ENCODE peak calls at places on chromosomes 7 and 10, in five cellular contexts. One of them, this sample, is unnamed.
A peak's percentile ranks its signal among the peaks of the same experiment; 100 is the strongest.

GRCh38 chr10:86974484-86974883 is 6.2 kb downstream of the ADIRF start:
- DNase-seq in nephron progenitor cell: no peak
- DNase-seq in activated gamma-delta T cell: no peak
- DNase-seq in AG08395: no peak
- DNase-seq in ELF-1: no peak
- DNase-seq in this sample: no peak

GRCh38 chr7:117271566-117271965 is 51.3 kb downstream of the WNT2 start:
- DNase-seq in nephron progenitor cell: no peak
- DNase-seq in activated gamma-delta T cell: no peak
- DNase-seq in AG08395: no peak
- DNase-seq in ELF-1: no peak
- DNase-seq in this sample: no peak

GRCh38 chr7:106371629-106372028 is 86.8 kb upstream of the NAMPT start:
- DNase-seq in nephron progenitor cell: no peak
- DNase-seq in activated gamma-delta T cell: no peak
- DNase-seq in AG08395: no peak
- DNase-seq in ELF-1: no peak
- DNase-seq in this sample: no peak

GRCh38 chr7:75905785-75906604 is 9.0 kb upstream of the POR start:
- DNase-seq in nephron progenitor cell: peak; percentile 33
- DNase-seq in activated gamma-delta T cell: no peak
- DNase-seq in AG08395: peak; percentile 83
- DNase-seq in ELF-1: peak; percentile 68
- DNase-seq in this sample: no peak

GRCh38 chr7:99559276-99559915 is 954 bp downstream of the ZNF655 start:
- DNase-seq in nephron progenitor cell: no peak
- DNase-seq in activated gamma-delta T cell: no peak
- DNase-seq in AG08395: no peak
- DNase-seq in ELF-1: peak; percentile 24
- DNase-seq in this sample: no peak

GRCh38 chr10:70925377-70926214 is 37.2 kb upstream of the PCBD1 start:
- DNase-seq in nephron progenitor cell: peak; percentile 85
- DNase-seq in activated gamma-delta T cell: peak; percentile 19
- DNase-seq in AG08395: peak; percentile 72
- DNase-seq in ELF-1: peak; percentile 74
- DNase-seq in this sample: peak; percentile 57

GRCh38 chr10:79981673-79982485 is 33.0 kb upstream of the SFTPD start:
- DNase-seq in nephron progenitor cell: peak; percentile 75
- DNase-seq in activated gamma-delta T cell: no peak
- DNase-seq in AG08395: peak; percentile 50
- DNase-seq in ELF-1: peak; percentile 82
- DNase-seq in this sample: no peak

GRCh38 chr7:41573881-41574280 is 129.0 kb downstream of the INHBA start:
- DNase-seq in nephron progenitor cell: no peak
- DNase-seq in activated gamma-delta T cell: no peak
- DNase-seq in AG08395: no peak
- DNase-seq in ELF-1: no peak
- DNase-seq in this sample: no peak

GRCh38 chr10:119465085-119465484 is 77.4 kb downstream of the RGS10 start:
- DNase-seq in nephron progenitor cell: no peak
- DNase-seq in activated gamma-delta T cell: no peak
- DNase-seq in AG08395: no peak
- DNase-seq in ELF-1: no peak
- DNase-seq in this sample: no peak

GRCh38 chr7:118220583-118220982 is 3.9 kb upstream of the ANKRD7 start:
- DNase-seq in nephron progenitor cell: no peak
- DNase-seq in activated gamma-delta T cell: no peak
- DNase-seq in AG08395: no peak
- DNase-seq in ELF-1: no peak
- DNase-seq in this sample: no peak

GRCh38 chr7:34916267-34916666 is 121.0 kb downstream of the DPY19L1 start:
- DNase-seq in nephron progenitor cell: no peak
- DNase-seq in activated gamma-delta T cell: no peak
- DNase-seq in AG08395: no peak
- DNase-seq in ELF-1: no peak
- DNase-seq in this sample: no peak

GRCh38 chr7:48786951-48787350 is 137.4 kb upstream of the CDC14C start:
- DNase-seq in nephron progenitor cell: no peak
- DNase-seq in activated gamma-delta T cell: no peak
- DNase-seq in AG08395: no peak
- DNase-seq in ELF-1: no peak
- DNase-seq in this sample: no peak

GRCh38 chr10:101011517-101012423 is 12.2 kb downstream of the LZTS2 start:
- DNase-seq in nephron progenitor cell: no peak
- DNase-seq in activated gamma-delta T cell: no peak
- DNase-seq in AG08395: no peak
- DNase-seq in ELF-1: peak; percentile 61
- DNase-seq in this sample: no peak

GRCh38 chr10:119807960-119808697 is 64.5 kb downstream of the MCMBP start:
- DNase-seq in nephron progenitor cell: no peak
- DNase-seq in activated gamma-delta T cell: no peak
- DNase-seq in AG08395: peak; percentile 58
- DNase-seq in ELF-1: no peak
- DNase-seq in this sample: peak; percentile 20

GRCh38 chr10:77583527-77583926 is 54.1 kb downstream of the KCNMA1 start:
- DNase-seq in nephron progenitor cell: no peak
- DNase-seq in activated gamma-delta T cell: no peak
- DNase-seq in AG08395: no peak
- DNase-seq in ELF-1: no peak
- DNase-seq in this sample: no peak

GRCh38 chr7:79495544-79496272 is 42.2 kb upstream of the MAGI2 start:
- DNase-seq in nephron progenitor cell: no peak
- DNase-seq in activated gamma-delta T cell: no peak
- DNase-seq in AG08395: peak; percentile 9
- DNase-seq in ELF-1: no peak
- DNase-seq in this sample: no peak

GRCh38 chr7:152663101-152663740 is 12.7 kb downstream of the XRCC2 start:
- DNase-seq in nephron progenitor cell: no peak
- DNase-seq in activated gamma-delta T cell: no peak
- DNase-seq in AG08395: no peak
- DNase-seq in ELF-1: peak; percentile 61
- DNase-seq in this sample: no peak

GRCh38 chr7:36620166-36620708 is 104.1 kb downstream of the AOAH start:
- DNase-seq in nephron progenitor cell: no peak
- DNase-seq in activated gamma-delta T cell: no peak
- DNase-seq in AG08395: no peak
- DNase-seq in ELF-1: no peak
- DNase-seq in this sample: no peak

GRCh38 chr7:30170460-30171197 is 35.8 kb downstream of the MTURN start:
- DNase-seq in nephron progenitor cell: no peak
- DNase-seq in activated gamma-delta T cell: no peak
- DNase-seq in AG08395: no peak
- DNase-seq in ELF-1: no peak
- DNase-seq in this sample: no peak

GRCh38 chr7:10343108-10343507 is 630.6 kb upstream of the PHF14 start:
- DNase-seq in nephron progenitor cell: no peak
- DNase-seq in activated gamma-delta T cell: no peak
- DNase-seq in AG08395: no peak
- DNase-seq in ELF-1: no peak
- DNase-seq in this sample: no peak

GRCh38 chr7:130489140-130489967 is 2.5 kb upstream of the MEST start:
- DNase-seq in nephron progenitor cell: peak; percentile 16
- DNase-seq in activated gamma-delta T cell: no peak
- DNase-seq in AG08395: no peak
- DNase-seq in ELF-1: peak; percentile 54
- DNase-seq in this sample: no peak

GRCh38 chr7:20647051-20647450 is 31.6 kb downstream of the ABCB5 start:
- DNase-seq in nephron progenitor cell: no peak
- DNase-seq in activated gamma-delta T cell: no peak
- DNase-seq in AG08395: no peak
- DNase-seq in ELF-1: no peak
- DNase-seq in this sample: no peak

GRCh38 chr10:72107325-72108003 is 19.1 kb upstream of the SPOCK2 start:
- DNase-seq in nephron progenitor cell: no peak
- DNase-seq in activated gamma-delta T cell: no peak
- DNase-seq in AG08395: no peak
- DNase-seq in ELF-1: no peak
- DNase-seq in this sample: peak; percentile 71

GRCh38 chr10:1776127-1776662 is 38.9 kb upstream of the ADARB2 start:
- DNase-seq in nephron progenitor cell: no peak
- DNase-seq in activated gamma-delta T cell: no peak
- DNase-seq in AG08395: no peak
- DNase-seq in ELF-1: no peak
- DNase-seq in this sample: no peak

This sample was measured in DND-41.